ENCODE peak calls at places on chromosome X, in four cellular contexts. G is T-helper 9 cell, Z is aorta, O is T-helper 2 cell. I is an unnamed sample.

GRCh38 chrX:67545772-67546495 is 2.1 kb downstream of the AR start:
- DNase-seq in G (no peak), Z (peak), O (no peak), I (no peak)

GRCh38 chrX:114583646-114584433 is at the start of gene HTR2C:
- DNase-seq in G (no peak), Z (peak), O (no peak), I (no peak)

GRCh38 chrX:7347465-7347864 is 199.5 kb upstream of the PUDP start:
- DNase-seq in G (no peak), Z (no peak), O (no peak), I (no peak)

GRCh38 chrX:108362026-108362425 is 76.2 kb downstream of the COL4A6 start:
- DNase-seq in G (no peak), Z (no peak), O (no peak), I (no peak)

GRCh38 chrX:15853586-15854079 is 980 bp downstream of the AP1S2 start:
- DNase-seq in G (no peak), Z (no peak), O (no peak), I (no peak)

GRCh38 chrX:11064851-11065600 is 46.1 kb upstream of the HCCS start:
- DNase-seq in G (no peak), Z (no peak), O (no peak), I (no peak)

GRCh38 chrX:70289793-70290770 is at the start of the genes KIF4A and PDZD11:
- DNase-seq in G (peak), Z (peak), O (peak), I (peak)

GRCh38 chrX:103637604-103638338 is 9.0 kb downstream of the TCEAL1 start:
- DNase-seq in G (no peak), Z (no peak), O (no peak), I (no peak)

GRCh38 chrX:109199726-109200125 is 282.2 kb downstream of the GUCY2F start:
- DNase-seq in G (no peak), Z (no peak), O (no peak), I (no peak)

GRCh38 chrX:44428989-44429627 is 85.6 kb upstream of the EFHC2 start:
- DNase-seq in G (no peak), Z (no peak), O (no peak), I (no peak)

GRCh38 chrX:14027511-14028019 is 2.1 kb downstream of the GEMIN8 start:
- DNase-seq in G (no peak), Z (no peak), O (no peak), I (no peak)

I was measured in T-cell.